ENCODE peak calls at places on chromosomes 4 and X, in four cellular contexts. I is adrenal gland, Q is NCI-H345, V is AG10803. K is an unnamed sample.

GRCh38 chr4:110198472-110199419 is at the start of gene ELOVL6:
- DNase-seq in I (peak), Q (peak), V (peak), K (peak)

GRCh38 chr4:73248821-73249220 is 9.8 kb downstream of the ANKRD17 start:
- DNase-seq in I (no peak), Q (no peak), V (no peak), K (no peak)

GRCh38 chr4:149884046-149884445 is 68.4 kb upstream of the IQCM start:
- DNase-seq in I (no peak), Q (no peak), V (peak), K (no peak)

GRCh38 chr4:73841243-73841925 is 4.9 kb downstream of the CXCL6 start:
- DNase-seq in I (no peak), Q (no peak), V (no peak), K (no peak)

GRCh38 chr4:78179188-78179587 is 122.1 kb downstream of the FRAS1 start:
- DNase-seq in I (no peak), Q (no peak), V (peak), K (no peak)

GRCh38 chr4:105963461-105964400 is 68.5 kb downstream of the NPNT start:
- DNase-seq in I (no peak), Q (no peak), V (no peak), K (no peak)

GRCh38 chr4:105145913-105146285 is 777 bp upstream of the TET2 start:
- DNase-seq in I (no peak), Q (peak), V (no peak), K (no peak)

GRCh38 chrX:22674947-22675346 is 324.8 kb upstream of the DDX53 start:
- DNase-seq in I (no peak), Q (peak), V (no peak), K (no peak)

GRCh38 chrX:119407681-119408080 is 8.5 kb downstream of the SLC25A43 start:
- DNase-seq in I (no peak), Q (no peak), V (no peak), K (no peak)

GRCh38 chr4:2436301-2436700 is 17.5 kb downstream of the CFAP99 start:
- DNase-seq in I (no peak), Q (no peak), V (peak), K (no peak)

GRCh38 chrX:18640686-18641085 is 31.2 kb downstream of the RS1 start:
- DNase-seq in I (no peak), Q (no peak), V (peak), K (peak)

GRCh38 chr4:8741513-8742226 is 130.0 kb downstream of the HMX1 start:
- DNase-seq in I (no peak), Q (no peak), V (no peak), K (no peak)

GRCh38 chrX:14406225-14406624 is 123.1 kb upstream of the GLRA2 start:
- DNase-seq in I (no peak), Q (no peak), V (no peak), K (no peak)

GRCh38 chrX:146264763-146265375 is 447.2 kb downstream of the SLITRK2 start:
- DNase-seq in I (no peak), Q (no peak), V (no peak), K (no peak)

GRCh38 chrX:113048480-113048879 is 207.8 kb upstream of the AMOT start:
- DNase-seq in I (no peak), Q (no peak), V (no peak), K (no peak)

GRCh38 chr4:156336516-156336915 is 382.9 kb upstream of the CTSO start:
- DNase-seq in I (no peak), Q (no peak), V (peak), K (no peak)

GRCh38 chr4:176789955-176790354 is 2.8 kb downstream of the VEGFC start:
- DNase-seq in I (no peak), Q (no peak), V (peak), K (peak)

GRCh38 chrX:38570396-38570795 is 9.1 kb downstream of the TSPAN7 start:
- DNase-seq in I (no peak), Q (no peak), V (no peak), K (no peak)

GRCh38 chr4:128338634-128339355 is 51.2 kb upstream of the PGRMC2 start:
- DNase-seq in I (no peak), Q (no peak), V (peak), K (no peak)

GRCh38 chrX:6041630-6042029 is 187.0 kb downstream of the NLGN4X start:
- DNase-seq in I (no peak), Q (no peak), V (no peak), K (no peak)

GRCh38 chr4:184322328-184323025 is 104.8 kb upstream of the ENPP6 start:
- DNase-seq in I (peak), Q (no peak), V (no peak), K (no peak)

GRCh38 chr4:171639540-171639939 is 173.7 kb upstream of the GALNTL6 start:
- DNase-seq in I (no peak), Q (no peak), V (no peak), K (no peak)